ENCODE peak calls at places on chromosomes 4 and X, in eight cellular contexts. E is substantia nigra; Y is ELF-1; S is coronary artery; A is RWPE1; J is activated naive CD4-positive, alpha-beta T cell treated with anti-CD3 and anti-CD28 coated beads for 36 hours; I is CD4-positive, CD25-positive, alpha-beta regulatory T cell; M is activated gamma-delta T cell treated with anti-CD3 and anti-CD28 coated beads, Interleukin-2, amount 50 U/mL, for 16 hours. D is an unnamed sample.

GRCh38 chr4:56655209-56655626 is 25.9 kb downstream of the HOPX start:
- DNase-seq in E (peak), Y (peak), S (no peak), A (peak), J (peak), I (no peak), M (no peak), D (peak)

GRCh38 chrX:111823068-111823467 is 52.9 kb upstream of the TRPC5OS start:
- DNase-seq in E (peak), Y (peak), S (no peak), A (no peak), J (peak), I (no peak), M (no peak), D (peak)

GRCh38 chr4:3037957-3038451 is 36.3 kb downstream of the HTT-AS start:
- DNase-seq in E (no peak), Y (no peak), S (peak), A (no peak), J (peak), I (no peak), M (no peak), D (no peak)

GRCh38 chrX:11733614-11734013 is 24.4 kb upstream of the MSL3 start:
- DNase-seq in E (no peak), Y (no peak), S (no peak), A (no peak), J (no peak), I (no peak), M (no peak), D (no peak)

GRCh38 chr4:56698329-56698728 is 17.2 kb upstream of the HOPX start:
- DNase-seq in E (no peak), Y (peak), S (no peak), A (no peak), J (no peak), I (no peak), M (no peak), D (peak)

GRCh38 chr4:168163106-168163505 is 70.8 kb downstream of the ANXA10 start:
- DNase-seq in E (no peak), Y (no peak), S (no peak), A (no peak), J (no peak), I (no peak), M (no peak), D (no peak)

GRCh38 chr4:48681856-48682255 is 98.2 kb downstream of the FRYL start:
- DNase-seq in E (no peak), Y (no peak), S (no peak), A (peak), J (peak), I (peak), M (no peak), D (peak)

GRCh38 chr4:174538123-174538875 is 16.0 kb upstream of the HPGD start:
- DNase-seq in E (no peak), Y (no peak), S (no peak), A (no peak), J (no peak), I (no peak), M (no peak), D (no peak)

GRCh38 chr4:183499389-183499788 is 5.5 kb upstream of the ING2 start:
- DNase-seq in E (no peak), Y (no peak), S (no peak), A (no peak), J (peak), I (no peak), M (no peak), D (no peak)

GRCh38 chr4:133245226-133245625 is 96.1 kb downstream of the PCDH10 start:
- DNase-seq in E (no peak), Y (no peak), S (no peak), A (no peak), J (no peak), I (no peak), M (no peak), D (no peak)

GRCh38 chr4:3257125-3257690 is 8.2 kb downstream of the MSANTD1 start:
- DNase-seq in E (no peak), Y (no peak), S (peak), A (peak), J (peak), I (no peak), M (no peak), D (no peak)

GRCh38 chrX:85109235-85109634 is 105.6 kb downstream of the APOOL start:
- DNase-seq in E (no peak), Y (peak), S (no peak), A (no peak), J (peak), I (no peak), M (no peak), D (peak)

GRCh38 chr4:40916880-40917279 is 167.1 kb downstream of the NSUN7 start:
- DNase-seq in E (no peak), Y (peak), S (no peak), A (no peak), J (peak), I (no peak), M (no peak), D (peak)

GRCh38 chr4:28772066-28772465 is 1911.4 kb downstream of the STIM2 start:
- DNase-seq in E (no peak), Y (no peak), S (no peak), A (no peak), J (no peak), I (no peak), M (no peak), D (peak)

GRCh38 chr4:16827045-16827444 is 71.4 kb downstream of the LDB2 start:
- DNase-seq in E (no peak), Y (no peak), S (no peak), A (no peak), J (no peak), I (no peak), M (no peak), D (peak)

GRCh38 chr4:34281826-34282225 is 1962.5 kb downstream of the ARAP2 start:
- DNase-seq in E (no peak), Y (no peak), S (no peak), A (no peak), J (no peak), I (no peak), M (no peak), D (peak)

GRCh38 chr4:69718376-69719293 is 41.8 kb downstream of the SULT1B1 start:
- DNase-seq in E (no peak), Y (no peak), S (no peak), A (peak), J (no peak), I (no peak), M (no peak), D (no peak)

GRCh38 chr4:150231108-150231770 is 153.0 kb downstream of the DCLK2 start:
- DNase-seq in E (no peak), Y (no peak), S (no peak), A (no peak), J (no peak), I (no peak), M (no peak), D (no peak)

GRCh38 chr4:177023951-177024350 is 231.2 kb upstream of the VEGFC start:
- DNase-seq in E (no peak), Y (no peak), S (no peak), A (no peak), J (no peak), I (no peak), M (no peak), D (no peak)

GRCh38 chrX:55488268-55488558 is 1.4 kb downstream of the USP51 start:
- DNase-seq in E (peak), Y (no peak), S (no peak), A (no peak), J (peak), I (peak), M (no peak), D (no peak)

GRCh38 chr4:167774646-167775045 is 317.7 kb upstream of the ANXA10 start:
- DNase-seq in E (no peak), Y (no peak), S (no peak), A (no peak), J (no peak), I (no peak), M (no peak), D (no peak)

GRCh38 chrX:13778916-13779315 is 38.0 kb downstream of the GPM6B start:
- DNase-seq in E (no peak), Y (peak), S (no peak), A (peak), J (peak), I (no peak), M (no peak), D (peak)

GRCh38 chrX:151082077-151082948 is 94.1 kb upstream of the GPR50 start:
- DNase-seq in E (peak), Y (peak), S (no peak), A (peak), J (peak), I (peak), M (peak), D (peak)

GRCh38 chr4:15145709-15146108 is 143.4 kb downstream of the CPEB2 start:
- DNase-seq in E (no peak), Y (no peak), S (no peak), A (no peak), J (no peak), I (no peak), M (no peak), D (no peak)

GRCh38 chr4:184148871-184149637 is 68.6 kb downstream of the ENPP6 start:
- DNase-seq in E (no peak), Y (no peak), S (no peak), A (no peak), J (no peak), I (no peak), M (no peak), D (no peak)

GRCh38 chrX:114047558-114047957 is 536.3 kb upstream of the HTR2C start:
- DNase-seq in E (no peak), Y (peak), S (no peak), A (no peak), J (no peak), I (no peak), M (no peak), D (peak)

GRCh38 chr4:118173956-118174355 is 139.7 kb downstream of the NDST3 start:
- DNase-seq in E (no peak), Y (no peak), S (no peak), A (no peak), J (no peak), I (no peak), M (no peak), D (no peak)

GRCh38 chrX:23898412-23898959 is 9.3 kb downstream of the APOO start:
- DNase-seq in E (no peak), Y (no peak), S (no peak), A (no peak), J (no peak), I (no peak), M (no peak), D (no peak)

GRCh38 chrX:23118890-23119527 is 119.2 kb downstream of the DDX53 start:
- DNase-seq in E (no peak), Y (peak), S (no peak), A (no peak), J (no peak), I (no peak), M (no peak), D (peak)

GRCh38 chr4:79865253-79865652 is 207.8 kb downstream of the ANTXR2 start:
- DNase-seq in E (no peak), Y (no peak), S (no peak), A (no peak), J (no peak), I (no peak), M (no peak), D (peak)

GRCh38 chrX:136525738-136526606 is 6.0 kb upstream of the VGLL1 start:
- DNase-seq in E (no peak), Y (no peak), S (peak), A (peak), J (peak), I (no peak), M (no peak), D (no peak)

GRCh38 chrX:3443186-3443585 is 96.7 kb upstream of the MXRA5 start:
- DNase-seq in E (no peak), Y (peak), S (no peak), A (no peak), J (no peak), I (no peak), M (no peak), D (peak)

D was measured in mesendoderm.